ENCODE peak calls at places on chromosomes 11 and 22, in four cellular contexts. E is activated naive CD8-positive, alpha-beta T cell treated with anti-CD3 and anti-CD28 coated beads, Interleukin-2, amount 50 U/mL, for 16 hours; K is NCI-H1436; W is effector memory CD4-positive, alpha-beta T cell. A is an unnamed sample.

GRCh38 chr22:17733484-17733883 is 40.8 kb downstream of the BID start:
- DNase-seq in K (no peak), E (no peak), W (no peak), A (no peak)

GRCh38 chr11:13277719-13278619 is at the start of gene BMAL1:
- DNase-seq in E (no peak), K (no peak), W (peak), A (peak)

GRCh38 chr11:17699157-17700114 is 19.9 kb upstream of the MYOD1 start:
- DNase-seq in K (no peak), W (no peak), E (no peak), A (no peak)

GRCh38 chr11:31808721-31809542 is 2.2 kb downstream of the PAX6 start:
- DNase-seq in K (no peak), W (no peak), E (no peak), A (no peak)

GRCh38 chr22:29375436-29376076 is 12.8 kb downstream of the AP1B1 start:
- DNase-seq in K (no peak), E (no peak), W (no peak), A (peak)

GRCh38 chr22:38835888-38836301 is 7.9 kb downstream of the NPTXR start:
- DNase-seq in E (no peak), W (no peak), K (no peak), A (peak)

GRCh38 chr22:31199187-31199586 is 12.9 kb upstream of the LIMK2 start:
- DNase-seq in E (no peak), K (no peak), W (no peak), A (no peak)

GRCh38 chr11:34565417-34566208 is 52.0 kb upstream of the ELF5 start:
- DNase-seq in E (no peak), W (no peak), K (no peak), A (no peak)

GRCh38 chr11:79458712-79459111 is 17.9 kb upstream of the TENM4 start:
- DNase-seq in W (no peak), K (no peak), E (no peak), A (no peak)

GRCh38 chr11:112745958-112746357 is 215.3 kb upstream of the NCAM1 start:
- DNase-seq in W (no peak), E (no peak), K (peak), A (no peak)

GRCh38 chr22:30864441-30865420 is 103.8 kb downstream of the MORC2 start:
- DNase-seq in W (no peak), E (no peak), K (no peak), A (no peak)

GRCh38 chr22:20650294-20651207 is 123.4 kb upstream of the SERPIND1 start:
- DNase-seq in E (no peak), W (no peak), K (no peak), A (no peak)

GRCh38 chr11:115765803-115766239 is 261.6 kb upstream of the CADM1 start:
- DNase-seq in K (no peak), W (no peak), E (no peak), A (no peak)

GRCh38 chr11:129749141-129749540 is 66.5 kb upstream of the TMEM45B start:
- DNase-seq in K (no peak), W (no peak), E (no peak), A (no peak)

GRCh38 chr11:118933486-118933885 is 7.8 kb upstream of the BCL9L start:
- DNase-seq in E (no peak), K (no peak), W (no peak), A (peak)

GRCh38 chr11:58027341-58027740 is 3.4 kb upstream of the OR6Q1 start:
- DNase-seq in E (no peak), W (no peak), K (no peak), A (peak)

GRCh38 chr11:15622231-15622890 is 507.6 kb downstream of the INSC start:
- DNase-seq in K (no peak), W (no peak), E (no peak), A (no peak)

GRCh38 chr22:46742576-46743221 is 4.6 kb upstream of the CERK start:
- DNase-seq in K (no peak), E (no peak), W (no peak), A (no peak)

GRCh38 chr11:6663794-6664478 is 8.3 kb upstream of the DCHS1 start:
- DNase-seq in W (no peak), E (no peak), K (no peak), A (no peak)

GRCh38 chr11:117145393-117145761 is 1.3 kb downstream of the PAFAH1B2 start:
- DNase-seq in K (no peak), E (no peak), W (peak), A (peak)

GRCh38 chr11:125886997-125887372 is 483 bp upstream of the HYLS1 start:
- DNase-seq in E (no peak), W (no peak), K (no peak), A (no peak)

GRCh38 chr11:33861366-33861765 is 30.5 kb downstream of the LMO2 start:
- DNase-seq in E (no peak), W (no peak), K (no peak), A (no peak)

GRCh38 chr22:50525991-50526848 is 822 bp upstream of the SCO2 start:
- DNase-seq in E (peak), K (peak), W (peak), A (peak)

A was measured in mesenchymal stem cell.